ENCODE peak calls at places on chromosome 2, in six cellular contexts. N is upper lobe of left lung, V is breast epithelium, K is lung, D is ovary, B is astrocyte. F is an unnamed sample. For H3K36me3, the result is how much of the 10 kb centered on the place peaks cover.

GRCh38 chr2:139622691-139623090 is 842.5 kb upstream of the NXPH2 start:
- DNase-seq in N (no peak), V (no peak), K (no peak), D (no peak), B (no peak), F (no peak)

GRCh38 chr2:71618327-71619113 is 165.2 kb downstream of the DYSF start:
- DNase-seq in N (peak), V (peak), K (peak), D (no peak), B (no peak), F (no peak)

GRCh38 chr2:28004086-28004485 is 113.6 kb downstream of the BABAM2 start:
- DNase-seq in N (no peak), V (no peak), K (no peak), D (no peak), B (peak), F (no peak)

GRCh38 chr2:109212836-109213563 is 84.0 kb downstream of the SH3RF3 start:
- DNase-seq in N (no peak), V (no peak), K (no peak), D (no peak), B (no peak), F (no peak)

GRCh38 chr2:174931724-174932123 is 73.5 kb downstream of the CHN1 start:
- DNase-seq in N (no peak), V (no peak), K (no peak), D (no peak), B (peak), F (no peak)

GRCh38 chr2:203238329-203238710 is 498 bp upstream of the CYP20A1 start:
- DNase-seq in N (no peak), V (no peak), K (no peak), D (no peak), B (no peak), F (no peak)

GRCh38 chr2:69652206-69652605 is 8.7 kb upstream of the AAK1 start:
- DNase-seq in N (no peak), V (no peak), K (no peak), D (no peak), B (peak), F (peak)

GRCh38 chr2:160561551-160562280 is 68.1 kb upstream of the RBMS1 start:
- DNase-seq in N (no peak), V (no peak), K (no peak), D (no peak), B (peak), F (no peak)

GRCh38 chr2:25161055-25161781 is 7.2 kb downstream of the POMC start:
- DNase-seq in N (no peak), V (no peak), K (peak), D (peak), B (peak), F (peak)

GRCh38 chr2:44097322-44097907 is 71.3 kb upstream of the PPM1B start:
- DNase-seq in N (no peak), V (no peak), K (no peak), D (no peak), B (no peak), F (no peak)

GRCh38 chr2:171139860-171140259 is 20.8 kb downstream of the TLK1 start:
- DNase-seq in N (no peak), V (no peak), K (no peak), D (no peak), B (no peak), F (no peak)

GRCh38 chr2:236177604-236177966 is 9.4 kb upstream of the GBX2 start:
- DNase-seq in N (no peak), V (no peak), K (no peak), D (peak), B (no peak), F (no peak)

GRCh38 chr2:162582357-162582798 is 238.4 kb downstream of the GCA start:
- DNase-seq in N (peak), V (no peak), K (no peak), D (no peak), B (peak), F (no peak)

GRCh38 chr2:206804326-206804725 is 38.9 kb downstream of the FASTKD2 start:
- DNase-seq in N (no peak), V (no peak), K (no peak), D (no peak), B (peak), F (no peak)

GRCh38 chr2:56167616-56168015 is 16.2 kb upstream of the CCDC85A start:
- DNase-seq in N (no peak), V (no peak), K (no peak), D (no peak), B (peak), F (no peak)

GRCh38 chr2:72980535-72981217 is 63.4 kb downstream of the EMX1 start:
- DNase-seq in N (no peak), V (no peak), K (no peak), D (no peak), B (peak), F (no peak)

GRCh38 chr2:12055219-12055618 is 308.8 kb downstream of the LPIN1 start:
- DNase-seq in N (no peak), V (no peak), K (no peak), D (no peak), B (no peak), F (no peak)

GRCh38 chr2:120236296-120236695 is 13.1 kb upstream of the TMEM185B start:
- DNase-seq in N (no peak), V (no peak), K (no peak), D (no peak), B (no peak), F (no peak)

GRCh38 chr2:234911271-234911670 is 40.5 kb upstream of the SH3BP4 start:
- DNase-seq in N (no peak), V (peak), K (no peak), D (no peak), B (peak), F (no peak)

GRCh38 chr2:239948100-239948881 is 76.9 kb downstream of the NDUFA10 start:
- DNase-seq in N (peak), V (no peak), K (no peak), D (no peak), B (no peak), F (no peak)

GRCh38 chr2:191478754-191479679 is 198.9 kb upstream of the NABP1 start:
- DNase-seq in N (peak), V (peak), K (peak), D (peak), B (peak), F (no peak)

GRCh38 chr2:85577386-85578242 is at the start of gene VAMP8:
- DNase-seq in N (peak), V (peak), K (peak), D (no peak), B (no peak), F (no peak)

GRCh38 chr2:105184420-105184819 is 57.1 kb upstream of the GPR45 start:
- DNase-seq in N (no peak), V (no peak), K (no peak), D (no peak), B (no peak), F (no peak)

GRCh38 chr2:84970956-84971798 is at the start of gene KCMF1:
- DNase-seq in N (peak), V (peak), K (peak), D (peak), B (peak), F (no peak)

GRCh38 chr2:66701251-66701650 is 266.3 kb downstream of the MEIS1 start:
- DNase-seq in N (no peak), V (no peak), K (no peak), D (no peak), B (no peak), F (no peak)

GRCh38 chr2:152761171-152761570 is 42.8 kb downstream of the ARL6IP6 start:
- DNase-seq in N (no peak), V (no peak), K (no peak), D (no peak), B (peak), F (no peak)
- H3K36me3 ChIP-seq in N (under half), V (under half), K (under half), D (under half), B (under half), F (half or more)

GRCh38 chr2:218807626-218808025 is 24.0 kb downstream of the PRKAG3 start:
- DNase-seq in N (peak), V (peak), K (no peak), D (no peak), B (no peak), F (no peak)
- H3K27ac ChIP-seq in N (peak), V (peak), K (no peak), D (no peak), B (no peak), F (peak)

GRCh38 chr2:68052717-68053422 is 9.9 kb downstream of the C1D start:
- DNase-seq in N (no peak), V (no peak), K (no peak), D (no peak), B (peak), F (no peak)

GRCh38 chr2:68059769-68060525 is 2.9 kb downstream of the C1D start:
- DNase-seq in N (no peak), V (no peak), K (no peak), D (no peak), B (peak), F (no peak)

GRCh38 chr2:68060652-68061051 is 2.2 kb downstream of the C1D start:
- DNase-seq in N (no peak), V (no peak), K (no peak), D (no peak), B (no peak), F (no peak)

GRCh38 chr2:68062680-68063387 is at the start of gene C1D:
- DNase-seq in N (peak), V (peak), K (peak), D (peak), B (peak), F (peak)

DNA sequence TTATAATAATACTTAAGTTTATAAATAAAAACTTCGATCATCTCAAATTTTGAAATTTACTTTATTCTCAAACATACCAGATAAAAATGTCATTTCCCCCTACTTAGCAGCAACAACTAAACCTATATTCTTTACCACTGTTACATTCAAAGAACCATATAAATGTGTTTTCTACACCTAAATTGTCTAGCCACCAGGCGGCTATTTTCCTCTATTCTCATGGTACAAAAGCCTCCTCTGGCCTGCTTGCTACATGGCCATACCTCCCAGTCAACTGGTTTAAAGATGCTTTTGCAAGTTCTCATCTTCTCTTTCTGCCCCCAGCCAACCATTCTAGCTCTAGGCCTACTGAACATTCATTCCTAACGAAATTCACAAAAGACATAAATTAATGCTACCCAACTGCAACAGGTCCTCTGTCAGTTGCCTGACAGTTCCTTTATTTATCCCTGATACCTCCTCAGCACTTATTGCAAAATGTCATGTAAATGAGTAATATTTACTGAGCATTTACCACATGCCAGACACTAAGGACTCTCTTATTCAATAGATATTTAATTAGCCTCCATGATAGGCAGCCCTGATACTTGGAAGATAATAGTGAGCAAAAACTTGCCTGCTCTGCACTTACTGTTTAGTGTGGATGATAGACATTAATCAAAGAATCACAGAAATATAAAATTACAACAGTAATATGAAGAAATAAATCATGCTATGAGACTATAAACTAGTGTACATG is 5.0 kb downstream of the C1D start:
- DNase-seq in N (no peak), V (no peak), K (no peak), D (no peak), B (no peak), F (no peak)
- TF ChIP-seq CTCF in N (no peak), V (no peak), K (no peak), D (no peak), B (no peak), F (no peak)

DNA sequence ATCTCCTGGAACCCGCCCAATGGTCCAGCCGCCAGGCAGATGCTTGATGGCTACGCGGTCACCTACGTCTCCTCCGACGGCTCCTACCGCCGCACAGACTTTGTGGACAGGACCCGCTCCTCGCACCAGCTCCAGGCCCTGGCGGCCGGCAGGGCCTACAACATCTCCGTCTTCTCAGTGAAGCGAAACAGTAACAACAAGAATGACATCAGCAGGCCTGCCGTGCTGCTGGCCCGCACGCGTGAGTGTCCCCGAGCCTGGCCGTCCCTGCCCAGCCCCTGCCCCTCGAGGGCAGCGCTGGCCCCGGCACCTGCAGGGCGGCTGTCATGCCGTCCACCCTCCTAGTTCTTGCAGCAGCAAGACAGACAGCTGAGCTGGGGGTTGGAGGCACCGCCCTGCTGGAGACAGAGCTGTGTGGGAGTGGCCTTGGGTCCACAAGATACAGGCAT is 36.7 kb downstream of the MTERF4 start:
- DNase-seq in N (no peak), V (peak), K (peak), D (no peak), B (no peak), F (no peak)
- H3K36me3 ChIP-seq in N (under half), V (under half), K (under half), D (under half), B (under half), F (under half)

GRCh38 chr2:45869165-45869501 is 217.7 kb downstream of the PRKCE start:
- DNase-seq in N (no peak), V (no peak), K (no peak), D (no peak), B (peak), F (no peak)
- H3K27ac ChIP-seq in N (no peak), V (no peak), K (no peak), D (no peak), B (no peak), F (no peak)